ENCODE peak calls at places on chromosome 7, in six cellular contexts. One of them, this sample, is unnamed.

GRCh38 chr7:36868727-36869411 is 144.6 kb upstream of the AOAH start:
- DNase-seq in foreskin keratinocyte: no peak
- DNase-seq in bronchial epithelial cell: no peak
- DNase-seq in tibial artery: no peak
- DNase-seq in progenitor cell of endocrine pancreas: no peak
- DNase-seq in A673: no peak
- DNase-seq in this sample: no peak

GRCh38 chr7:45573636-45574470 is at the start of gene ADCY1:
- DNase-seq in A673: peak
- DNase-seq in progenitor cell of endocrine pancreas: peak
- DNase-seq in bronchial epithelial cell: no peak
- DNase-seq in foreskin keratinocyte: no peak
- DNase-seq in tibial artery: no peak
- DNase-seq in this sample: no peak

GRCh38 chr7:42831051-42831952 is 80.6 kb downstream of the C7orf25 start:
- DNase-seq in A673: peak
- DNase-seq in foreskin keratinocyte: peak
- DNase-seq in tibial artery: peak
- DNase-seq in progenitor cell of endocrine pancreas: no peak
- DNase-seq in bronchial epithelial cell: peak
- DNase-seq in this sample: peak

GRCh38 chr7:112556633-112557032 is 75.8 kb downstream of the LSMEM1 start:
- DNase-seq in tibial artery: no peak
- DNase-seq in bronchial epithelial cell: peak
- DNase-seq in foreskin keratinocyte: peak
- DNase-seq in progenitor cell of endocrine pancreas: no peak
- DNase-seq in A673: no peak
- DNase-seq in this sample: peak

GRCh38 chr7:74477188-74477587 is 23.5 kb downstream of the GTF2IRD1 start:
- DNase-seq in A673: no peak
- DNase-seq in foreskin keratinocyte: no peak
- DNase-seq in progenitor cell of endocrine pancreas: no peak
- DNase-seq in tibial artery: no peak
- DNase-seq in bronchial epithelial cell: no peak
- DNase-seq in this sample: peak

GRCh38 chr7:65463184-65463583 is 89.5 kb downstream of the ZNF92 start:
- DNase-seq in A673: no peak
- DNase-seq in bronchial epithelial cell: peak
- DNase-seq in tibial artery: no peak
- DNase-seq in foreskin keratinocyte: peak
- DNase-seq in progenitor cell of endocrine pancreas: no peak
- DNase-seq in this sample: no peak

GRCh38 chr7:129845178-129845971 is 107.4 kb downstream of the UBE2H start:
- DNase-seq in tibial artery: no peak
- DNase-seq in bronchial epithelial cell: peak
- DNase-seq in progenitor cell of endocrine pancreas: no peak
- DNase-seq in A673: no peak
- DNase-seq in foreskin keratinocyte: peak
- DNase-seq in this sample: no peak

GRCh38 chr7:99514050-99514449 is 9.6 kb downstream of the ZKSCAN5 start:
- DNase-seq in bronchial epithelial cell: peak
- DNase-seq in A673: no peak
- DNase-seq in foreskin keratinocyte: peak
- DNase-seq in tibial artery: no peak
- DNase-seq in progenitor cell of endocrine pancreas: no peak
- DNase-seq in this sample: no peak

GRCh38 chr7:110017405-110017804 is 1073.5 kb upstream of the LRRN3 start:
- DNase-seq in foreskin keratinocyte: no peak
- DNase-seq in bronchial epithelial cell: no peak
- DNase-seq in progenitor cell of endocrine pancreas: no peak
- DNase-seq in A673: no peak
- DNase-seq in tibial artery: no peak
- DNase-seq in this sample: no peak

GRCh38 chr7:137667633-137668387 is 179.0 kb downstream of the DGKI start:
- DNase-seq in foreskin keratinocyte: peak
- DNase-seq in tibial artery: no peak
- DNase-seq in A673: no peak
- DNase-seq in progenitor cell of endocrine pancreas: no peak
- DNase-seq in bronchial epithelial cell: peak
- DNase-seq in this sample: peak

GRCh38 chr7:130886438-130887135 is 152.6 kb upstream of the KLF14 start:
- DNase-seq in foreskin keratinocyte: no peak
- DNase-seq in A673: no peak
- DNase-seq in progenitor cell of endocrine pancreas: no peak
- DNase-seq in bronchial epithelial cell: no peak
- DNase-seq in tibial artery: no peak
- DNase-seq in this sample: no peak

GRCh38 chr7:1400351-1400750 is 58.9 kb downstream of the MICALL2 start:
- DNase-seq in foreskin keratinocyte: no peak
- DNase-seq in progenitor cell of endocrine pancreas: no peak
- DNase-seq in tibial artery: no peak
- DNase-seq in A673: peak
- DNase-seq in bronchial epithelial cell: no peak
- DNase-seq in this sample: no peak

GRCh38 chr7:157893535-157894044 is 556.8 kb downstream of the DNAJB6 start:
- DNase-seq in A673: no peak
- DNase-seq in progenitor cell of endocrine pancreas: no peak
- DNase-seq in tibial artery: peak
- DNase-seq in foreskin keratinocyte: no peak
- DNase-seq in bronchial epithelial cell: no peak
- DNase-seq in this sample: no peak

GRCh38 chr7:130912910-130913720 is 179.1 kb upstream of the KLF14 start:
- DNase-seq in A673: peak
- DNase-seq in progenitor cell of endocrine pancreas: no peak
- DNase-seq in tibial artery: peak
- DNase-seq in bronchial epithelial cell: peak
- DNase-seq in foreskin keratinocyte: peak
- DNase-seq in this sample: peak

GRCh38 chr7:379456-380225 is 89.7 kb downstream of the FOXL3 start:
- DNase-seq in bronchial epithelial cell: no peak
- DNase-seq in tibial artery: peak
- DNase-seq in foreskin keratinocyte: no peak
- DNase-seq in A673: no peak
- DNase-seq in progenitor cell of endocrine pancreas: no peak
- DNase-seq in this sample: no peak

GRCh38 chr7:75867390-75867717 is 11.5 kb upstream of the RHBDD2 start:
- DNase-seq in foreskin keratinocyte: no peak
- DNase-seq in A673: no peak
- DNase-seq in tibial artery: no peak
- DNase-seq in progenitor cell of endocrine pancreas: no peak
- DNase-seq in bronchial epithelial cell: no peak
- DNase-seq in this sample: no peak

GRCh38 chr7:37208528-37208927 is 240.1 kb downstream of the ELMO1 start:
- DNase-seq in foreskin keratinocyte: peak
- DNase-seq in A673: peak
- DNase-seq in bronchial epithelial cell: peak
- DNase-seq in tibial artery: peak
- DNase-seq in progenitor cell of endocrine pancreas: no peak
- DNase-seq in this sample: peak

GRCh38 chr7:44082541-44083207 is 344 bp upstream of the POLM start:
- DNase-seq in foreskin keratinocyte: peak
- DNase-seq in progenitor cell of endocrine pancreas: peak
- DNase-seq in tibial artery: peak
- DNase-seq in bronchial epithelial cell: peak
- DNase-seq in A673: peak
- DNase-seq in this sample: peak

GRCh38 chr7:44079221-44080021 is 2.9 kb downstream of the POLM start:
- DNase-seq in tibial artery: no peak
- DNase-seq in bronchial epithelial cell: no peak
- DNase-seq in progenitor cell of endocrine pancreas: no peak
- DNase-seq in foreskin keratinocyte: no peak
- DNase-seq in A673: no peak
- DNase-seq in this sample: no peak

GRCh38 chr7:44080686-44081265 is 1.6 kb downstream of the POLM start:
- DNase-seq in tibial artery: no peak
- DNase-seq in A673: no peak
- DNase-seq in progenitor cell of endocrine pancreas: no peak
- DNase-seq in bronchial epithelial cell: no peak
- DNase-seq in foreskin keratinocyte: no peak
- DNase-seq in this sample: no peak

GRCh38 chr7:44080118-44080517 is 2.2 kb downstream of the POLM start:
- DNase-seq in bronchial epithelial cell: no peak
- DNase-seq in A673: no peak
- DNase-seq in tibial artery: no peak
- DNase-seq in foreskin keratinocyte: no peak
- DNase-seq in progenitor cell of endocrine pancreas: no peak
- DNase-seq in this sample: no peak

GRCh38 chr7:44081266-44081748 is 1.0 kb downstream of the POLM start:
- DNase-seq in foreskin keratinocyte: no peak
- DNase-seq in tibial artery: no peak
- DNase-seq in bronchial epithelial cell: no peak
- DNase-seq in progenitor cell of endocrine pancreas: no peak
- DNase-seq in A673: no peak
- DNase-seq in this sample: no peak
- TF ChIP-seq CTCF in foreskin keratinocyte: no peak
- TF ChIP-seq CTCF in tibial artery: no peak
- TF ChIP-seq CTCF in bronchial epithelial cell: no peak
- TF ChIP-seq CTCF in progenitor cell of endocrine pancreas: no peak
- TF ChIP-seq CTCF in A673: no peak
- TF ChIP-seq CTCF in this sample: no peak

DNA sequence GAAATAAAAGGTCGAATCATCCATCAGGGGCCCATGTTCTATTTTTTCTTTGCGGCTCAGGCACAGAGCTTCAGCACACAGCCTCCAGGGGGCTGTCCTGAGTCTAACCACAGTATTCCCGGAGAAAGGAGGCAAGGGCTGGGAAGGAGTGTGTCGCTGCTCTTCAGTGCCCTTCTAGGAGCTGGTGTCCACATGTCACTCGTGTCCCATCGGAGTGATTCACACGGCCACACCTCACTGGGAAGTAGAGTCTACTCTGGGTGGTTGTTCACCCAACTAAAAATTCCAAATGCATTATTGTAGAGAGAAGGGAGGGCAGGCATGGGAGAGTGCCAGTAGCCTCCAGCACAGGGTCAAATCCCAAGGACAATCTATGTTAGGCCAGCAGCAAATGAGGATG is 114.8 kb upstream of the LANCL2 start:
- DNase-seq in foreskin keratinocyte: peak
- DNase-seq in A673: peak
- DNase-seq in bronchial epithelial cell: peak
- DNase-seq in progenitor cell of endocrine pancreas: no peak
- DNase-seq in tibial artery: no peak
- DNase-seq in this sample: peak
- TF ChIP-seq CTCF in foreskin keratinocyte: peak
- TF ChIP-seq CTCF in A673: peak
- TF ChIP-seq CTCF in bronchial epithelial cell: peak
- TF ChIP-seq CTCF in progenitor cell of endocrine pancreas: peak
- TF ChIP-seq CTCF in tibial artery: no peak
- TF ChIP-seq CTCF in this sample: peak

GRCh38 chr7:91789558-91789957 is 90.9 kb downstream of the MTERF1 start:
- DNase-seq in foreskin keratinocyte: no peak
- DNase-seq in bronchial epithelial cell: no peak
- DNase-seq in A673: no peak
- DNase-seq in progenitor cell of endocrine pancreas: no peak
- DNase-seq in tibial artery: no peak
- DNase-seq in this sample: no peak

GRCh38 chr7:91789086-91789485 is 91.4 kb downstream of the MTERF1 start:
- DNase-seq in foreskin keratinocyte: no peak
- DNase-seq in progenitor cell of endocrine pancreas: no peak
- DNase-seq in bronchial epithelial cell: no peak
- DNase-seq in A673: no peak
- DNase-seq in tibial artery: no peak
- DNase-seq in this sample: no peak

GRCh38 chr7:91787923-91788322 is 92.6 kb downstream of the MTERF1 start:
- DNase-seq in A673: no peak
- DNase-seq in tibial artery: no peak
- DNase-seq in foreskin keratinocyte: no peak
- DNase-seq in bronchial epithelial cell: no peak
- DNase-seq in progenitor cell of endocrine pancreas: no peak
- DNase-seq in this sample: no peak

GRCh38 chr7:91780526-91780925 is 100.0 kb downstream of the MTERF1 start:
- DNase-seq in foreskin keratinocyte: no peak
- DNase-seq in progenitor cell of endocrine pancreas: no peak
- DNase-seq in bronchial epithelial cell: no peak
- DNase-seq in A673: peak
- DNase-seq in tibial artery: no peak
- DNase-seq in this sample: no peak

DNA sequence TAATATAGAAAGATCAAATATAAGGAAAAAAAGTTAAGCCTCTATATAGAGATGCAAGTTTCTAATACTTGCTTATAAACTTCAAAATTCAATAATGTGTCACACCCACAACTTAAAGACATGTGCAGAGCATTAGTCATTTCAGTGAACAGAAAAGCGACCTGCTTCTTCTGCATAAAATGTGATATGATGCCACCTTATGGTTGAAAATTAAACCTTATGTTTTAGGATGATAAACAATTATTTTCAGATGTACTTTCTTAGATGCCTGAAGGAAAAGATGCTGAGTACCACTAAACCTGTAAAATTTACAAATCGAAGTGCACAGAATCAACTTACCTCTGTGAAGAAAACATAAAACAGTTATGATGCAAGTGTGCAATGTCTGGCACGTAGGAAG is 96.0 kb downstream of the MTERF1 start:
- DNase-seq in tibial artery: no peak
- DNase-seq in progenitor cell of endocrine pancreas: no peak
- DNase-seq in A673: peak
- DNase-seq in bronchial epithelial cell: peak
- DNase-seq in foreskin keratinocyte: peak
- DNase-seq in this sample: peak
- TF ChIP-seq CTCF in tibial artery: peak
- TF ChIP-seq CTCF in progenitor cell of endocrine pancreas: peak
- TF ChIP-seq CTCF in A673: peak
- TF ChIP-seq CTCF in bronchial epithelial cell: peak
- TF ChIP-seq CTCF in foreskin keratinocyte: peak
- TF ChIP-seq CTCF in this sample: peak

GRCh38 chr7:121369462-121369861 is 26.6 kb downstream of the FAM3C start:
- DNase-seq in progenitor cell of endocrine pancreas: no peak
- DNase-seq in bronchial epithelial cell: no peak
- DNase-seq in A673: peak
- DNase-seq in tibial artery: no peak
- DNase-seq in foreskin keratinocyte: no peak
- DNase-seq in this sample: peak
- TF ChIP-seq CTCF in progenitor cell of endocrine pancreas: no peak
- TF ChIP-seq CTCF in bronchial epithelial cell: no peak
- TF ChIP-seq CTCF in A673: no peak
- TF ChIP-seq CTCF in tibial artery: no peak
- TF ChIP-seq CTCF in foreskin keratinocyte: no peak
- TF ChIP-seq CTCF in this sample: no peak

DNA sequence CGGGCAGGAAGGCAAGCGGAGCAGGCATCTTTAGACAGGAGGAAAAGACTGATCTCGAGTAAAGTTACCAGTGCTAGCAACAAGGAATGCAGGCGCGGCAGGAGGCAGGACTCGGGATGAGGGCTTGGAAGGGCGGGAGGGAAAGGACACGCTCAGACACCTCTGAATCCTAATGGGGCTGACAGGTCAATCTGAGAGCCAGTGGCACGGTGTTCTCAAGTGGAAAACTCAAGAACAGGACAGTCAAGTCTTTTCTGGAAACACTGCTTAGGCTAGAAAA is 155.3 kb upstream of the COBL start:
- DNase-seq in bronchial epithelial cell: no peak
- DNase-seq in A673: no peak
- DNase-seq in tibial artery: no peak
- DNase-seq in foreskin keratinocyte: no peak
- DNase-seq in progenitor cell of endocrine pancreas: no peak
- DNase-seq in this sample: no peak
- TF ChIP-seq CTCF in bronchial epithelial cell: no peak
- TF ChIP-seq CTCF in A673: no peak
- TF ChIP-seq CTCF in tibial artery: no peak
- TF ChIP-seq CTCF in foreskin keratinocyte: no peak
- TF ChIP-seq CTCF in progenitor cell of endocrine pancreas: no peak
- TF ChIP-seq CTCF in this sample: no peak

GRCh38 chr7:39417642-39418041 is 148.6 kb upstream of the YAE1 start:
- DNase-seq in bronchial epithelial cell: no peak
- DNase-seq in A673: no peak
- DNase-seq in foreskin keratinocyte: no peak
- DNase-seq in progenitor cell of endocrine pancreas: no peak
- DNase-seq in tibial artery: no peak
- DNase-seq in this sample: no peak
- TF ChIP-seq CTCF in bronchial epithelial cell: no peak
- TF ChIP-seq CTCF in A673: no peak
- TF ChIP-seq CTCF in foreskin keratinocyte: peak
- TF ChIP-seq CTCF in progenitor cell of endocrine pancreas: no peak
- TF ChIP-seq CTCF in tibial artery: no peak
- TF ChIP-seq CTCF in this sample: no peak

This sample was measured in MCF 10A.